ENCODE peak calls at places on chromosomes 2 and 18, in four cellular contexts. V is neural progenitor cell; L is stimulated activated CD4-positive, alpha-beta T cell treated with anti-CD3 and anti-CD28 coated beads, Interleukin-1b, Interleukin-23, amount 100 ng/mL, for 1 hour; U is NCI-H446. E is an unnamed sample.

GRCh38 chr2:232501331-232501771 is 13.7 kb upstream of the ECEL1 start:
- DNase-seq in U (no peak), L (no peak), V (no peak), E (no peak)

GRCh38 chr2:58427572-58428285 is 186.6 kb upstream of the FANCL start:
- DNase-seq in V (peak), U (peak), L (no peak), E (peak)

GRCh38 chr18:8423051-8423558 is 186.1 kb upstream of the RAB12 start:
- DNase-seq in L (no peak), U (no peak), V (no peak), E (peak)

GRCh38 chr2:240927390-240927781 is 21.2 kb downstream of the CROCC2 start:
- DNase-seq in U (no peak), L (no peak), V (no peak), E (no peak)

GRCh38 chr2:217927601-217928323 is 75.0 kb downstream of the TNS1 start:
- DNase-seq in U (no peak), L (no peak), V (no peak), E (no peak)

GRCh38 chr2:197258580-197258979 is 52.0 kb downstream of the ANKRD44 start:
- DNase-seq in U (no peak), L (no peak), V (no peak), E (no peak)

GRCh38 chr2:121196132-121196848 is 88.7 kb downstream of the TFCP2L1 start:
- DNase-seq in L (no peak), U (no peak), V (no peak), E (no peak)

GRCh38 chr2:88880441-88880953 is 189.0 kb downstream of the RPIA start:
- DNase-seq in L (no peak), V (peak), U (peak), E (peak)

GRCh38 chr2:101900375-101900774 is 91.4 kb upstream of the IL1R2 start:
- DNase-seq in V (no peak), U (no peak), L (peak), E (no peak)

GRCh38 chr2:54967269-54967668 is 83.0 kb downstream of the RTN4 start:
- DNase-seq in U (no peak), L (no peak), V (peak), E (peak)

GRCh38 chr2:54773838-54774237 is 50.4 kb downstream of the EML6 start:
- DNase-seq in L (no peak), V (peak), U (no peak), E (peak)

GRCh38 chr2:86068098-86069047 is 37.3 kb downstream of the POLR1A start:
- DNase-seq in U (no peak), L (no peak), V (no peak), E (no peak)

GRCh38 chr18:9048808-9049494 is 53.5 kb upstream of the NDUFV2 start:
- DNase-seq in L (no peak), U (no peak), V (no peak), E (no peak)

GRCh38 chr2:240456607-240457222 is 21.3 kb downstream of the GPC1 start:
- DNase-seq in L (no peak), U (no peak), V (no peak), E (no peak)

GRCh38 chr2:105886029-105886454 is 141.3 kb downstream of the NCK2 start:
- DNase-seq in L (no peak), U (no peak), V (no peak), E (no peak)

E was measured in ELF-1.